ENCODE peak calls at places on chromosomes 1 and 21, in four cellular contexts. One of them, this sample, is unnamed.

GRCh38 chr1:8540971-8541370 is 223.1 kb downstream of the SLC45A1 start:
- DNase-seq in GDM1: no peak
- DNase-seq in GM03348: no peak
- DNase-seq in stimulated activated effector memory CD8-positive, alpha-beta T cell treated with anti-CD3 and anti-CD28 coated beads, Interleukin-12 subunit alpha, Interleukin-12 subunit beta, amount 100 ng/mL, for 72 hours: no peak
- DNase-seq in this sample: no peak

GRCh38 chr1:152884506-152884905 is 6.4 kb downstream of the SMCP start:
- DNase-seq in GDM1: no peak
- DNase-seq in GM03348: no peak
- DNase-seq in stimulated activated effector memory CD8-positive, alpha-beta T cell treated with anti-CD3 and anti-CD28 coated beads, Interleukin-12 subunit alpha, Interleukin-12 subunit beta, amount 100 ng/mL, for 72 hours: no peak
- DNase-seq in this sample: no peak

GRCh38 chr1:201316556-201316955 is 33.2 kb downstream of the PKP1 start:
- DNase-seq in GDM1: no peak
- DNase-seq in GM03348: no peak
- DNase-seq in stimulated activated effector memory CD8-positive, alpha-beta T cell treated with anti-CD3 and anti-CD28 coated beads, Interleukin-12 subunit alpha, Interleukin-12 subunit beta, amount 100 ng/mL, for 72 hours: no peak
- DNase-seq in this sample: no peak

GRCh38 chr21:18985584-18985983 is 582.0 kb upstream of the TMPRSS15 start:
- DNase-seq in GDM1: no peak
- DNase-seq in GM03348: no peak
- DNase-seq in stimulated activated effector memory CD8-positive, alpha-beta T cell treated with anti-CD3 and anti-CD28 coated beads, Interleukin-12 subunit alpha, Interleukin-12 subunit beta, amount 100 ng/mL, for 72 hours: no peak
- DNase-seq in this sample: no peak

GRCh38 chr1:84675106-84675505 is 15.2 kb downstream of the SSX2IP start:
- DNase-seq in GDM1: no peak
- DNase-seq in GM03348: no peak
- DNase-seq in stimulated activated effector memory CD8-positive, alpha-beta T cell treated with anti-CD3 and anti-CD28 coated beads, Interleukin-12 subunit alpha, Interleukin-12 subunit beta, amount 100 ng/mL, for 72 hours: no peak
- DNase-seq in this sample: no peak

GRCh38 chr1:109083923-109084322 is 6.6 kb upstream of the TMEM167B start:
- DNase-seq in GDM1: no peak
- DNase-seq in GM03348: no peak
- DNase-seq in stimulated activated effector memory CD8-positive, alpha-beta T cell treated with anti-CD3 and anti-CD28 coated beads, Interleukin-12 subunit alpha, Interleukin-12 subunit beta, amount 100 ng/mL, for 72 hours: no peak
- DNase-seq in this sample: no peak

GRCh38 chr1:247102381-247102780 is 1.8 kb downstream of the ZNF669 start:
- DNase-seq in GDM1: no peak
- DNase-seq in GM03348: no peak
- DNase-seq in stimulated activated effector memory CD8-positive, alpha-beta T cell treated with anti-CD3 and anti-CD28 coated beads, Interleukin-12 subunit alpha, Interleukin-12 subunit beta, amount 100 ng/mL, for 72 hours: no peak
- DNase-seq in this sample: no peak

GRCh38 chr1:935751-936231 is 12.1 kb downstream of the SAMD11 start:
- DNase-seq in GDM1: no peak
- DNase-seq in GM03348: no peak
- DNase-seq in stimulated activated effector memory CD8-positive, alpha-beta T cell treated with anti-CD3 and anti-CD28 coated beads, Interleukin-12 subunit alpha, Interleukin-12 subunit beta, amount 100 ng/mL, for 72 hours: no peak
- DNase-seq in this sample: no peak

GRCh38 chr1:221093903-221094865 is 214.9 kb downstream of the HLX start:
- DNase-seq in GDM1: no peak
- DNase-seq in GM03348: no peak
- DNase-seq in stimulated activated effector memory CD8-positive, alpha-beta T cell treated with anti-CD3 and anti-CD28 coated beads, Interleukin-12 subunit alpha, Interleukin-12 subunit beta, amount 100 ng/mL, for 72 hours: no peak
- DNase-seq in this sample: no peak

GRCh38 chr1:26285366-26286063 is 5.6 kb downstream of the SH3BGRL3 start:
- DNase-seq in GDM1: peak; percentile 8
- DNase-seq in GM03348: peak; percentile 6
- DNase-seq in stimulated activated effector memory CD8-positive, alpha-beta T cell treated with anti-CD3 and anti-CD28 coated beads, Interleukin-12 subunit alpha, Interleukin-12 subunit beta, amount 100 ng/mL, for 72 hours: no peak
- DNase-seq in this sample: peak; percentile 38

GRCh38 chr1:97904528-97904927 is 16.3 kb downstream of the DPYD start:
- DNase-seq in GDM1: no peak
- DNase-seq in GM03348: no peak
- DNase-seq in stimulated activated effector memory CD8-positive, alpha-beta T cell treated with anti-CD3 and anti-CD28 coated beads, Interleukin-12 subunit alpha, Interleukin-12 subunit beta, amount 100 ng/mL, for 72 hours: no peak
- DNase-seq in this sample: no peak